ENCODE peak calls at places on chromosomes 6 and 20, in seven cellular contexts. X is HepG2, L is K562, N is HCT116, D is SK-N-SH, P is GM12878, F is H1. Q is an unnamed sample.
A peak's percentile ranks its signal among the peaks of the same experiment; 100 is the strongest.

GRCh38 chr6:129546702-129547101 is 163.3 kb downstream of the ARHGAP18 start:
- DNase-seq in X (no peak), L (no peak), N (no peak), D (no peak), P (no peak), F (no peak), Q (no peak)

GRCh38 chr6:19312291-19312978 is 524.7 kb upstream of the ID4 start:
- DNase-seq in X (no peak), L (no peak), N (no peak), D (no peak), P (no peak), F (peak; percentile 57), Q (no peak)

GRCh38 chr6:14450133-14451040 is 332.8 kb downstream of the CD83 start:
- DNase-seq in X (no peak), L (no peak), N (no peak), D (no peak), P (no peak), F (no peak), Q (no peak)

GRCh38 chr6:111750753-111751684 is 122.2 kb downstream of the FYN start:
- DNase-seq in X (no peak), L (no peak), N (no peak), D (no peak), P (no peak), F (peak; percentile 35), Q (no peak)

GRCh38 chr20:43531091-43531443 is 23.6 kb downstream of the L3MBTL1 start:
- DNase-seq in X (no peak), L (no peak), N (no peak), D (no peak), P (no peak), F (no peak), Q (no peak)

GRCh38 chr20:36128463-36129176 is 25.9 kb upstream of the EPB41L1 start:
- DNase-seq in X (no peak), L (no peak), N (no peak), D (no peak), P (no peak), F (no peak), Q (no peak)

GRCh38 chr20:626579-626978 is 16.5 kb upstream of the TCF15 start:
- DNase-seq in X (no peak), L (no peak), N (no peak), D (no peak), P (no peak), F (no peak), Q (no peak)

GRCh38 chr6:32973934-32974333 is 5.5 kb downstream of the BRD2 start:
- DNase-seq in X (no peak), L (peak; percentile 54), N (no peak), D (peak; percentile 54), P (no peak), F (no peak), Q (no peak)

GRCh38 chr6:138692978-138693909 is 80.3 kb upstream of the CCDC28A start:
- DNase-seq in X (peak; percentile 54), L (peak; percentile 64), N (peak; percentile 48), D (peak; percentile 59), P (no peak), F (peak; percentile 81), Q (peak; percentile 89)

GRCh38 chr6:51541847-51542246 is 545.6 kb downstream of the PKHD1 start:
- DNase-seq in X (no peak), L (no peak), N (no peak), D (peak; percentile 5), P (no peak), F (no peak), Q (peak; percentile 64)

GRCh38 chr6:114096553-114097172 is 125.7 kb upstream of the HDAC2 start:
- DNase-seq in X (peak; percentile 46), L (peak; percentile 60), N (peak; percentile 16), D (peak; percentile 56), P (no peak), F (no peak), Q (no peak)

GRCh38 chr6:26375270-26375669 is 7.6 kb upstream of the BTN2A2 start:
- DNase-seq in X (no peak), L (no peak), N (no peak), D (no peak), P (no peak), F (no peak), Q (no peak)

GRCh38 chr20:37925265-37926165 is 22.6 kb downstream of the VSTM2L start:
- DNase-seq in X (no peak), L (no peak), N (no peak), D (no peak), P (no peak), F (no peak), Q (no peak)

GRCh38 chr6:109428889-109429477 is 11.4 kb downstream of the PPIL6 start:
- DNase-seq in X (no peak), L (no peak), N (no peak), D (no peak), P (no peak), F (no peak), Q (no peak)

GRCh38 chr6:34056301-34056700 is 89.6 kb downstream of the GRM4 start:
- DNase-seq in X (no peak), L (peak; percentile 97), N (peak; percentile 68), D (no peak), P (no peak), F (peak; percentile 91), Q (peak; percentile 97)

GRCh38 chr20:60268502-60268901 is 310.3 kb downstream of the CDH26 start:
- DNase-seq in X (no peak), L (peak; percentile 62), N (no peak), D (no peak), P (no peak), F (no peak), Q (no peak)
- TF ChIP-seq JUND in X (no peak), L (no peak), N (no peak), D (no peak), P (no peak), F (no peak), Q (no peak)

DNA sequence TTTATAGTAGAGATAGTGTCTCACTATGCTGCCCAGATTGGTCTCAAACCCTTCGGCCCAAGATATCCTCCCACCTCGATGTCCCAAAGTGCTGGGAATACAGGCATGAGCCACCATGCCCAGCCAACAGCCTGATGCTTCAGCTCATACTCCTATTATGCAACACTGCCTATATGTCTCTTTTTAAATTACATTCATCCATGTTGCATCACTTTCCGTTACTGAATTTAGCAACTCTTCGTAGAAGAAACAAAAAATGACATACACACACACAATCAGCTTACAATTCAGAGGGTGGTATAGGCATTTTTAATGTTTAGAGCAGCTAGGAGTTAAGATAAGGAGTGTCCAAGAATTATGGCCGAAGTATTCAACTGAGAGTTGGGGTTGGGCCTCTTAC is 61.8 kb upstream of the BMP5 start:
- DNase-seq in X (no peak), L (no peak), N (no peak), D (no peak), P (no peak), F (no peak), Q (no peak)
- TF ChIP-seq JUND in X (no peak), L (no peak), N (no peak), D (no peak), P (no peak), F (no peak), Q (no peak)

GRCh38 chr6:13140972-13141371 is 187.4 kb downstream of the TBC1D7 start:
- DNase-seq in X (no peak), L (no peak), N (no peak), D (no peak), P (no peak), F (no peak), Q (no peak)

GRCh38 chr6:13135152-13135551 is 193.2 kb downstream of the TBC1D7 start:
- DNase-seq in X (no peak), L (no peak), N (no peak), D (no peak), P (no peak), F (no peak), Q (no peak)

GRCh38 chr6:13141392-13141791 is 186.9 kb downstream of the TBC1D7 start:
- DNase-seq in X (no peak), L (no peak), N (no peak), D (no peak), P (no peak), F (no peak), Q (no peak)

GRCh38 chr6:13142611-13143010 is 185.7 kb downstream of the TBC1D7 start:
- DNase-seq in X (no peak), L (no peak), N (no peak), D (no peak), P (no peak), F (no peak), Q (no peak)

DNA sequence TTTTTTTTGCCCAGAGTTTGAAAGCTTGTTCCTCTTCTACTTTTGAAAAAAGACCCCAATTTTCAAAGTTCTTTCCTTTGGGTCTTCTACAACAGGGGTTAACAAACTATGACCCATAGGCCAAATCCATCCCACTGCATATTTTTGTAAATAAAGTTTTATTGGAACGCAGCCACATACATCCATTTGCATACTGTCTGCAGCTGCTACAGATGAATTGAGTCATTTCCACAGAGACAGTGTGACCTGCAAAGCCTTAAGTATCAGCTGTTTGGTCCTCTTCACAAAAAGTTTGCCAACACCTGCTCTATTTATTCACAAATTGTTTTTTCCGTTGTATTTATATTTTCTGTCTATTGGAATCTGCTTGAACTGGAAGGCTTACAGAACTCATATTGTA is 189.2 kb downstream of the TBC1D7 start:
- DNase-seq in X (no peak), L (no peak), N (no peak), D (no peak), P (no peak), F (no peak), Q (no peak)
- TF ChIP-seq JUND in X (no peak), L (no peak), N (no peak), D (no peak), P (no peak), F (no peak), Q (no peak)

GRCh38 chr6:119243037-119243436 is 106.5 kb downstream of the MAN1A1 start:
- DNase-seq in X (no peak), L (no peak), N (no peak), D (no peak), P (no peak), F (no peak), Q (no peak)

GRCh38 chr6:119243657-119244056 is 105.9 kb downstream of the MAN1A1 start:
- DNase-seq in X (no peak), L (no peak), N (no peak), D (no peak), P (no peak), F (no peak), Q (no peak)

GRCh38 chr6:119240257-119241123 is 109.1 kb downstream of the MAN1A1 start:
- DNase-seq in X (no peak), L (no peak), N (no peak), D (no peak), P (no peak), F (no peak), Q (no peak)

GRCh38 chr6:119241540-119242309 is 107.8 kb downstream of the MAN1A1 start:
- DNase-seq in X (no peak), L (no peak), N (no peak), D (no peak), P (no peak), F (no peak), Q (no peak)

DNA sequence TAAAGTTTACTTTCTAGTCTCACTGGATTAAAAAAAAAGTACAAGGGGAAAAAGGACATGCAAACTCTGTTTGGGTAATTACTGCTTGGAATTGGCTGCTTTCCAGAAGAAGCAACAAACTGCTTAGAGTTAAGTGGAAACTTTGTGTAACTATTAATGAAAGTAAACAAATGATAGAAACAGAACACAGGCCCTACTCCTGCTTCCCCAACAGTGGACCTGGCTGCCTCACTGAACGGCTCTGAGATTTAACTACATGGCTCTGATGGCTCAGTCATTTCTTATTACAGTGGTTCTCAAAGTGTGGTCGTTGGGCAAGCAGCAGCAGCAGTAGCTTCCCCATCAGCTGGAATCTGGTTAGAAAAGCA is 108.5 kb downstream of the MAN1A1 start:
- DNase-seq in X (peak; percentile 31), L (no peak), N (no peak), D (no peak), P (peak; percentile 8), F (no peak), Q (no peak)
- TF ChIP-seq JUND in X (no peak), L (no peak), N (peak; percentile 2), D (no peak), P (no peak), F (no peak), Q (no peak)

GRCh38 chr20:62327726-62328495 is 25.1 kb downstream of the ADRM1 start:
- DNase-seq in X (no peak), L (no peak), N (no peak), D (no peak), P (no peak), F (no peak), Q (no peak)
- TF ChIP-seq JUND in X (no peak), L (no peak), N (no peak), D (no peak), P (no peak), F (no peak), Q (no peak)